ENCODE peak calls at places on chromosomes 11 and 22, in eight cellular contexts. Y is kidney, X is cardiac fibroblast, N is cardiac muscle cell, D is choroid plexus epithelial cell, Q is tibial artery, U is foreskin fibroblast, M is hepatocyte. S is an unnamed sample.

GRCh38 chr11:289706-290620 is 1.0 kb downstream of the PGGHG start:
- DNase-seq in Y (peak), X (no peak), N (no peak), D (no peak), Q (peak), U (no peak), M (no peak), S (no peak)

GRCh38 chr11:101835465-101836063 is 79.2 kb upstream of the CEP126 start:
- DNase-seq in Y (no peak), X (no peak), N (no peak), D (no peak), Q (no peak), U (peak), M (no peak), S (no peak)

GRCh38 chr11:13277719-13278619 is at the start of gene BMAL1:
- DNase-seq in Y (peak), X (peak), N (no peak), D (no peak), Q (peak), U (peak), M (peak), S (peak)

GRCh38 chr11:78841451-78842060 is 266.9 kb upstream of the NARS2 start:
- DNase-seq in Y (no peak), X (peak), N (no peak), D (no peak), Q (no peak), U (peak), M (peak), S (peak)

GRCh38 chr11:130514316-130514715 is 65.9 kb downstream of the ADAMTS15 start:
- DNase-seq in Y (no peak), X (peak), N (no peak), D (peak), Q (no peak), U (peak), M (no peak), S (peak)

GRCh38 chr22:40328551-40328950 is 17.7 kb upstream of the ADSL start:
- DNase-seq in Y (no peak), X (no peak), N (no peak), D (no peak), Q (no peak), U (no peak), M (no peak), S (no peak)

GRCh38 chr11:116454020-116454645 is 318.7 kb downstream of the BUD13 start:
- DNase-seq in Y (no peak), X (peak), N (peak), D (peak), Q (no peak), U (peak), M (peak), S (peak)

GRCh38 chr11:12818333-12819015 is 144.3 kb downstream of the TEAD1 start:
- DNase-seq in Y (no peak), X (peak), N (no peak), D (peak), Q (no peak), U (peak), M (no peak), S (peak)

GRCh38 chr11:78216021-78216420 is 27.3 kb downstream of the USP35 start:
- DNase-seq in Y (no peak), X (no peak), N (no peak), D (no peak), Q (peak), U (no peak), M (no peak), S (no peak)

GRCh38 chr11:28878025-28878424 is 769.8 kb downstream of the METTL15 start:
- DNase-seq in Y (no peak), X (peak), N (no peak), D (peak), Q (no peak), U (peak), M (no peak), S (no peak)

GRCh38 chr11:57399221-57399620 is 8.8 kb upstream of the PRG2 start:
- DNase-seq in Y (no peak), X (no peak), N (no peak), D (peak), Q (no peak), U (no peak), M (no peak), S (no peak)

GRCh38 chr22:43299736-43300135 is 43.4 kb downstream of the SCUBE1 start:
- DNase-seq in Y (no peak), X (no peak), N (no peak), D (no peak), Q (no peak), U (no peak), M (no peak), S (no peak)

GRCh38 chr11:120400564-120401364 is 64.6 kb downstream of the ARHGEF12 start:
- DNase-seq in Y (no peak), X (peak), N (no peak), D (peak), Q (no peak), U (peak), M (peak), S (peak)

GRCh38 chr11:41788177-41788576 is 328.7 kb upstream of the LRRC4C start:
- DNase-seq in Y (peak), X (no peak), N (no peak), D (no peak), Q (no peak), U (no peak), M (no peak), S (no peak)

GRCh38 chr11:67273260-67273990 is 7.2 kb downstream of the GRK2 start:
- DNase-seq in Y (peak), X (no peak), N (no peak), D (no peak), Q (peak), U (no peak), M (no peak), S (no peak)

GRCh38 chr11:129117595-129118350 is 74.4 kb downstream of the ARHGAP32 start:
- DNase-seq in Y (no peak), X (peak), N (peak), D (peak), Q (no peak), U (peak), M (peak), S (peak)

GRCh38 chr11:109040303-109040702 is 375.4 kb downstream of the DDX10 start:
- DNase-seq in Y (no peak), X (no peak), N (no peak), D (no peak), Q (no peak), U (no peak), M (no peak), S (no peak)

GRCh38 chr11:27720277-27720830 is 20.1 kb upstream of the BDNF start:
- DNase-seq in Y (no peak), X (peak), N (peak), D (peak), Q (no peak), U (peak), M (peak), S (peak)

GRCh38 chr11:117875397-117876048 is 935 bp downstream of the FXYD6 start:
- DNase-seq in Y (peak), X (no peak), N (peak), D (no peak), Q (no peak), U (no peak), M (no peak), S (no peak)

GRCh38 chr11:65429069-65429681 is 6.6 kb downstream of the NEAT1 start:
- DNase-seq in Y (no peak), X (peak), N (no peak), D (peak), Q (peak), U (peak), M (peak), S (peak)

GRCh38 chr11:114285599-114285998 is 10.6 kb upstream of the NNMT start:
- DNase-seq in Y (no peak), X (peak), N (no peak), D (no peak), Q (no peak), U (peak), M (no peak), S (peak)

GRCh38 chr11:85595285-85595884 is 31.8 kb downstream of the DLG2 start:
- DNase-seq in Y (no peak), X (peak), N (peak), D (peak), Q (no peak), U (peak), M (peak), S (peak)

GRCh38 chr11:117604349-117604995 is 192.5 kb downstream of the DSCAML1 start:
- DNase-seq in Y (no peak), X (no peak), N (no peak), D (peak), Q (no peak), U (peak), M (peak), S (no peak)

GRCh38 chr22:39117585-39118191 is 20.6 kb downstream of the APOBEC3H start:
- DNase-seq in Y (no peak), X (peak), N (peak), D (peak), Q (no peak), U (peak), M (peak), S (peak)

GRCh38 chr11:109934151-109934550 is 159.0 kb upstream of the ZC3H12C start:
- DNase-seq in Y (no peak), X (no peak), N (no peak), D (no peak), Q (no peak), U (no peak), M (no peak), S (no peak)

GRCh38 chr11:6979365-6979764 is 40.8 kb downstream of the ZNF214 start:
- DNase-seq in Y (no peak), X (peak), N (no peak), D (peak), Q (no peak), U (peak), M (no peak), S (peak)

GRCh38 chr11:134845474-134846435 is 433.7 kb upstream of the B3GAT1 start:
- DNase-seq in Y (no peak), X (no peak), N (no peak), D (no peak), Q (no peak), U (no peak), M (no peak), S (no peak)

GRCh38 chr11:13433437-13433836 is 29.6 kb downstream of the BTBD10 start:
- DNase-seq in Y (no peak), X (no peak), N (no peak), D (no peak), Q (no peak), U (no peak), M (no peak), S (no peak)

GRCh38 chr11:62770778-62771143 is 435 bp upstream of the TAF6L start:
- DNase-seq in Y (no peak), X (no peak), N (no peak), D (peak), Q (peak), U (no peak), M (peak), S (no peak)

GRCh38 chr11:120035756-120036155 is 102.2 kb downstream of the TRIM29 start:
- DNase-seq in Y (no peak), X (no peak), N (no peak), D (no peak), Q (no peak), U (no peak), M (no peak), S (no peak)

GRCh38 chr11:95682552-95682951 is 107.0 kb downstream of the FAM76B start:
- DNase-seq in Y (no peak), X (no peak), N (no peak), D (peak), Q (no peak), U (peak), M (no peak), S (peak)

GRCh38 chr11:102144357-102145342 is 34.4 kb downstream of the YAP1 start:
- DNase-seq in Y (no peak), X (peak), N (peak), D (peak), Q (peak), U (peak), M (peak), S (peak)

GRCh38 chr11:62217191-62217748 is 8.8 kb downstream of the SCGB2A1 start:
- DNase-seq in Y (no peak), X (peak), N (peak), D (peak), Q (no peak), U (peak), M (peak), S (peak)

GRCh38 chr11:117730256-117730800 is 66.7 kb downstream of the DSCAML1 start:
- DNase-seq in Y (no peak), X (no peak), N (no peak), D (no peak), Q (no peak), U (no peak), M (no peak), S (no peak)

GRCh38 chr11:117426941-117427340 is 99.3 kb downstream of the CEP164 start:
- DNase-seq in Y (peak), X (no peak), N (no peak), D (no peak), Q (peak), U (no peak), M (no peak), S (no peak)

GRCh38 chr11:9315078-9315688 is 790 bp upstream of the TMEM41B start:
- DNase-seq in Y (no peak), X (no peak), N (no peak), D (no peak), Q (no peak), U (no peak), M (no peak), S (no peak)

GRCh38 chr11:27467181-27467913 is 5.2 kb downstream of the LGR4 start:
- DNase-seq in Y (no peak), X (no peak), N (no peak), D (no peak), Q (no peak), U (no peak), M (no peak), S (no peak)

GRCh38 chr11:13135385-13136271 is 126.5 kb downstream of the RASSF10 start:
- DNase-seq in Y (no peak), X (peak), N (peak), D (peak), Q (no peak), U (peak), M (no peak), S (peak)

GRCh38 chr11:128361451-128362020 is 225.8 kb downstream of the ETS1 start:
- DNase-seq in Y (no peak), X (peak), N (peak), D (peak), Q (no peak), U (peak), M (peak), S (peak)

GRCh38 chr11:93521086-93521485 is 22.1 kb downstream of the SMCO4 start:
- DNase-seq in Y (no peak), X (no peak), N (no peak), D (no peak), Q (no peak), U (no peak), M (no peak), S (no peak)

GRCh38 chr11:69240332-69241074 is 53.5 kb upstream of the MYEOV start:
- DNase-seq in Y (no peak), X (peak), N (no peak), D (peak), Q (no peak), U (peak), M (peak), S (peak)
- TF ChIP-seq CTCF in Y (peak), X (peak), N (peak), D (peak), Q (no peak), U (peak), M (peak), S (peak)

DNA sequence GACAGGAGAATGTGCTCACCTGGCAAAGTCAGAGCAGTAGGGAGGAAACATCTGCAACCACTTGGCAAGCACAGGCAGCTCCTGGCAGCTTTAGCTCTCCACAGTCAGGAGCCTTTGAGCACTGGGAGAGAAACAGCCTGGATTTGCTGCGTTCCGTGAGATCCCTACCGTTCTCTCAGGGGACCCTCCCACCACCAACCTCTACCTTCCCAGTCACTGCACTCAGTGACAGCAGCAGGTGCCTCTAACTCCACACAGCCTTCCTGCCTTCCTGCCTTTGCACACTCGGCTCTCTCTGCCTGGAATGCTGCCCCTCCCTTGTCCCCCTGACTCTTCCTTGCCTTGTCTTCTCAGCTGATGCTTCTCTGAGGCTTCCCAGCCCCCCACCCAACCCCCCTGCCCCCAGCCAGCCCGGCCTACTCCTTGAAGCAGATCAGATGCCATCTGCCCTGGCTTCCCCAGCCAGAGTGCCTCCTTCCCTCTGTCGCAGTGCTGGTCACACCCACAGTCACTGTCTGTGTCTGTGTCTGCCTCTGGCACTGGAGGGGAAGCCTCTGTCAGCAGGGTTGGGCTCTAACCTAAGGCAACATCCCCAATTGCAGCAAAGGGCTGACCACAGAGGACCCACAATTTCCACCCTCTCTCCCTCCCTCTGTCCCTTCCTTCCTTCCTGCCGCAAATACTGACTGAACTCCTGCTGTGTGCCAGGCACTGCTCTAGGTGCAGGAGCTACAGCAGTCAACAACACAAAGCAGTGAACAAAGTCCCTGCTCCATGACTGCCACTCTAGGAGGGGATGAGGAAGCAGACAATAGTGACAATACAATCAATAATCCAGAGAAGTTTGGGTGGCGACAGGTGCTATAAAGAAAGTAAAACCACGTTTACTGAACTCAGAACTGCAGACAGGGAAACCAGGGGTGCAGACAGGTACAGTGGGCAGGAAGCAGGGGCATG is 14.8 kb upstream of the TSKU start:
- DNase-seq in Y (no peak), X (peak), N (no peak), D (no peak), Q (no peak), U (peak), M (no peak), S (peak)
- H3K4me3 ChIP-seq in Y (peak), X (no peak), N (no peak), D (no peak), Q (no peak), U (no peak), M (no peak), S (no peak)

DNA sequence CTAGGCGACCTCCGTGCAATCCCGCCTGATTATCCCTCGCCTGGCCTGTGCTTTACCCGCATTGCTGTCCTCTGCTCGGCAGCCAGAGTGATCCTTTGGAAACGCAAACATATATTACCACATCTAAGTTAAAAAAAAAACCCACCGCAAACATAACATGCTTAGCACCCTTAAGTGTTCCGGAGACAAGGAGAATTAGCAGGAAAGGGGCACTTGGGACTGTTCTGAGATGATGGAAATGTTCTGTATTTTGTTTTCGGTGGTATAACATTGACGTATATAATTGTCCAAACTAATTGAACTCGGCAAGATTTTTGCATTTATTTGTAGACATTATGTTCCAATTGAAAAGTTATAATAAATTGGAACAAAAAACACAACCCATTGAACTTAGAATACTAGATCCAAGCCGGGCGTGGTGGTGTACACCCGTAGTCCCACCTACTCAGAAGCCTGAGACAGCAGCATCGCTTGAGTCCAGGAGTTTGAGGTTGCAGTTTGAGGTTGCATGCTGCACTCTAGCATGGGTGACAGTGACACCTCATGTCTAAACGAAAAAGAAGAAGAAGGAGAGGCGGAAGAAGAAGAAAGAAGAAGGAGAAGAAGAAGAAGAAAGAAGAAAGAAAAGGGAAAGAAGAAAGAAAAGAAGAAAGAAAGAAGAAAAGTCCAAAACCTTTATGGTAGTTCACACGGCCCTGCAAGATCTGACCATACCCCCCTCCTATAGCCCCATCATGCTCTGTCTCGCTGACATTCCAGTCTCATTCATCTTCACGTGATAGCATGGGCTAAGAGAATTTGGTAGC is 604 bp upstream of the POLR3H start:
- DNase-seq in Y (no peak), X (no peak), N (no peak), D (no peak), Q (no peak), U (no peak), M (no peak), S (no peak)
- TF ChIP-seq CTCF in Y (no peak), X (no peak), N (no peak), D (no peak), Q (no peak), U (no peak), M (no peak), S (no peak)

GRCh38 chr11:14748093-14748492 is 104.5 kb downstream of the PDE3B start:
- DNase-seq in Y (no peak), X (no peak), N (no peak), D (no peak), Q (no peak), U (no peak), M (no peak), S (no peak)
- H3K4me3 ChIP-seq in Y (no peak), X (no peak), N (no peak), D (no peak), Q (no peak), U (no peak), M (no peak), S (no peak)

GRCh38 chr11:2690596-2691354 is 9.0 kb downstream of the KCNQ1OT1 start:
- DNase-seq in Y (peak), X (no peak), N (no peak), D (no peak), Q (peak), U (no peak), M (no peak), S (no peak)
- TF ChIP-seq CTCF in Y (no peak), X (no peak), N (no peak), D (no peak), Q (no peak), U (no peak), M (no peak), S (no peak)

DNA sequence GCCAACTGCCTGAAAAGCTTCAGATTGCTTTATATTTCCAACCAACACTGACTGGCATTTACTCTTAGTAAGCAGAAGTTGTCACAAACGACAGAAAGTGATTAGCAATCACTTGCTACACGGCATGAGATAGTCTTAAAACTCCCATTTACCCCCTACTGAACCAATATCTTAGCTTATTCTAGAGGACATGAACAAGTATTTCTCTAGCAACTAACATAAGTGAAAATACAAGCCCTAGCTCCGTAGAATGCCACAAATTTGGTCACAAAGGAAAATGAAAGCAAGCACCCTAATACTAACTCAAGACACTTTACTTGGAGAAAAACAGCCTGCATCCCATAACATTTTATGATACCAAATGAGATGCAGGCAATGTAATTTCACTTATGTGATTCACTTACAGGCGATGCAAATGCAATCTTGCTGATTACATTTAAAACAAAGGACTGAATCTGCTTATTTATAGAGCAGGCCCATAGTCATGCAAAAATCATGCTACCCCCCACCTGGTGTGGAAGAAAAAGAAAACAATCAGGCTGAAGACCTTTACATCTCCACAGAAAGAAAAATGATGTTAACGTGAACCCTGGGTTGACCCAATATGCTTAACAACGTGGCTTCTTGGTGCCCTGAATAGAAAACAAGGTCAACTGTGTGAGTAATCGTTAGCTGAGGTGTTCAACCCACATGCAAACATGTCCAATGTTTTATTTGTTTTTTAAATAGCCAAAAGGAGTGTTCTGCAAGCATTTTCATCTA is 25.6 kb downstream of the MPPED2 start:
- DNase-seq in Y (no peak), X (no peak), N (no peak), D (peak), Q (no peak), U (no peak), M (no peak), S (no peak)
- H3K4me3 ChIP-seq in Y (peak), X (no peak), N (no peak), D (no peak), Q (peak), U (no peak), M (no peak), S (no peak)

GRCh38 chr11:88701816-88702215 is 364.0 kb downstream of the GRM5 start:
- DNase-seq in Y (no peak), X (no peak), N (no peak), D (no peak), Q (no peak), U (no peak), M (no peak), S (no peak)
- TF ChIP-seq CTCF in Y (no peak), X (no peak), N (no peak), D (no peak), Q (no peak), U (no peak), M (no peak), S (no peak)